ENCODE peak calls at places on chromosomes 5 and 9, in eight cellular contexts. N is brain microvascular endothelial cell, O is psoas muscle, G is Panc1, W is Peyer's patch, U is kidney epithelial cell, V is mesendoderm, D is hepatocyte. I is an unnamed sample.

GRCh38 chr5:73482383-73483193 is 15.7 kb upstream of the BTF3 start:
- DNase-seq in G (no peak), U (no peak), V (no peak), O (no peak), N (peak; percentile 65), W (no peak), D (peak; percentile 23), I (no peak)

GRCh38 chr5:113124914-113125313 is 148.3 kb downstream of the DCP2 start:
- DNase-seq in V (no peak), D (no peak), W (no peak), O (no peak), G (no peak), U (no peak), N (no peak), I (no peak)

GRCh38 chr5:170431571-170431970 is 42.4 kb upstream of the KCNMB1 start:
- DNase-seq in N (no peak), V (no peak), O (no peak), W (no peak), D (no peak), G (no peak), U (no peak), I (no peak)

GRCh38 chr9:78745996-78746395 is 449.1 kb downstream of the PSAT1 start:
- DNase-seq in V (no peak), G (no peak), O (no peak), U (no peak), N (no peak), D (no peak), W (no peak), I (no peak)

GRCh38 chr9:134557331-134557730 is 84.3 kb upstream of the COL5A1 start:
- DNase-seq in W (peak; percentile 25), V (no peak), D (peak; percentile 2), N (no peak), U (no peak), O (peak; percentile 39), G (no peak), I (peak; percentile 36)

GRCh38 chr9:83281306-83282255 is 218.6 kb upstream of the RASEF start:
- DNase-seq in O (no peak), N (peak; percentile 30), W (no peak), D (peak; percentile 23), G (no peak), V (peak; percentile 13), U (peak; percentile 89), I (no peak)

GRCh38 chr9:134531251-134531970 is 110.2 kb upstream of the COL5A1 start:
- DNase-seq in W (peak; percentile 11), U (no peak), V (no peak), G (no peak), D (no peak), O (peak; percentile 21), N (no peak), I (no peak)

GRCh38 chr5:83149671-83150070 is 72.3 kb downstream of the XRCC4 start:
- DNase-seq in O (no peak), V (peak; percentile 16), N (peak; percentile 79), D (no peak), U (peak; percentile 65), G (no peak), W (no peak), I (no peak)

GRCh38 chr5:109654455-109654854 is 35.3 kb upstream of the MAN2A1 start:
- DNase-seq in O (no peak), G (no peak), N (peak; percentile 52), D (no peak), V (no peak), U (no peak), W (no peak), I (no peak)

GRCh38 chr9:87076825-87077224 is 129.5 kb upstream of the GAS1 start:
- DNase-seq in V (no peak), N (no peak), U (no peak), O (no peak), W (no peak), D (no peak), G (no peak), I (no peak)

GRCh38 chr9:1120500-1120899 is 70.3 kb downstream of the DMRT2 start:
- DNase-seq in U (no peak), G (no peak), N (no peak), V (peak; percentile 38), O (no peak), W (no peak), D (no peak), I (no peak)

GRCh38 chr5:98757978-98758377 is 15.5 kb upstream of the RGMB start:
- DNase-seq in U (no peak), G (no peak), O (no peak), D (no peak), V (no peak), N (no peak), W (no peak), I (no peak)

GRCh38 chr9:76373173-76373771 is 21.0 kb downstream of the RFK start:
- DNase-seq in G (no peak), U (peak; percentile 38), N (peak; percentile 35), W (peak; percentile 85), D (peak; percentile 75), O (peak; percentile 81), V (no peak), I (no peak)

GRCh38 chr5:143244000-143244736 is 159.3 kb downstream of the NR3C1 start:
- DNase-seq in V (peak; percentile 72), N (peak; percentile 97), G (peak; percentile 94), D (peak; percentile 74), W (peak; percentile 57), O (peak; percentile 85), U (peak; percentile 95), I (peak; percentile 83)

GRCh38 chr5:40291338-40291737 is 388.4 kb upstream of the PTGER4 start:
- DNase-seq in N (peak; percentile 43), O (no peak), W (no peak), G (no peak), U (no peak), V (no peak), D (no peak), I (no peak)

GRCh38 chr5:135569755-135570452 is 8.9 kb downstream of the CXCL14 start:
- DNase-seq in N (peak; percentile 26), D (peak; percentile 72), W (peak; percentile 50), G (no peak), U (no peak), V (peak; percentile 90), O (peak; percentile 62), I (no peak)

GRCh38 chr9:127138444-127138843 is 16.0 kb upstream of the ANGPTL2 start:
- DNase-seq in V (no peak), D (no peak), N (no peak), O (no peak), G (no peak), W (no peak), U (no peak), I (no peak)

GRCh38 chr5:93674138-93674537 is 67.3 kb downstream of the POU5F2 start:
- DNase-seq in U (no peak), V (peak; percentile 48), D (no peak), N (no peak), O (no peak), W (no peak), G (no peak), I (no peak)

GRCh38 chr5:144504929-144505578 is 334.4 kb downstream of the KCTD16 start:
- DNase-seq in D (no peak), G (no peak), W (no peak), N (no peak), O (no peak), U (no peak), V (peak; percentile 25), I (no peak)

GRCh38 chr9:3391414-3391813 is 134.4 kb downstream of the RFX3 start:
- DNase-seq in O (no peak), D (no peak), U (no peak), G (no peak), W (no peak), N (no peak), V (no peak), I (no peak)

GRCh38 chr9:132042324-132042723 is 37.3 kb downstream of the MED27 start:
- DNase-seq in N (peak; percentile 95), V (peak; percentile 19), W (no peak), D (no peak), G (peak; percentile 55), O (no peak), U (peak; percentile 86), I (no peak)

GRCh38 chr9:71990466-71990865 is 69.9 kb downstream of the C9orf57 start:
- DNase-seq in W (no peak), O (no peak), N (no peak), U (no peak), G (no peak), V (peak; percentile 61), D (no peak), I (no peak)

GRCh38 chr9:136115206-136115605 is 3.5 kb downstream of the TMEM250 start:
- DNase-seq in V (no peak), D (no peak), O (no peak), W (no peak), N (no peak), U (no peak), G (no peak), I (no peak)

GRCh38 chr5:146457431-146457830 is 10.3 kb downstream of the TCERG1 start:
- DNase-seq in W (no peak), U (no peak), G (no peak), D (no peak), O (no peak), N (no peak), V (no peak), I (no peak)
- H3K36me3 ChIP-seq in W (no peaks in the 10 kb centered on the region), U (no peaks in the 10 kb centered on the region), G (peaks cover 49% of the 10 kb centered on the region), D (no peaks in the 10 kb centered on the region), O (peaks cover 11% of the 10 kb centered on the region), N (peaks cover 24% of the 10 kb centered on the region), V (peaks cover 9% of the 10 kb centered on the region), I (peaks cover 61% of the 10 kb centered on the region)

GRCh38 chr9:129628709-129629108 is 2.7 kb downstream of the NTMT1 start:
- DNase-seq in W (no peak), O (no peak), V (no peak), U (no peak), D (no peak), G (no peak), N (no peak), I (no peak)
- H3K36me3 ChIP-seq in W (no peaks in the 10 kb centered on the region), O (no peaks in the 10 kb centered on the region), V (no peaks in the 10 kb centered on the region), U (no peaks in the 10 kb centered on the region), D (no peaks in the 10 kb centered on the region), G (peaks cover 4% of the 10 kb centered on the region), N (peaks cover 17% of the 10 kb centered on the region), I (peaks cover 12% of the 10 kb centered on the region)

GRCh38 chr5:56871755-56872154 is 37.6 kb upstream of the SETD9 start:
- DNase-seq in G (no peak), U (no peak), N (no peak), D (no peak), W (no peak), O (no peak), V (no peak), I (no peak)
- H3K36me3 ChIP-seq in G (peaks cover 7% of the 10 kb centered on the region), U (peaks cover 2% of the 10 kb centered on the region), N (peaks cover 6% of the 10 kb centered on the region), D (no peaks in the 10 kb centered on the region), W (no peaks in the 10 kb centered on the region), O (peaks cover 4% of the 10 kb centered on the region), V (no peaks in the 10 kb centered on the region), I (peaks cover 85% of the 10 kb centered on the region)

GRCh38 chr9:123108976-123109375 is 75.5 kb downstream of the GPR21 start:
- DNase-seq in N (no peak), V (no peak), W (no peak), O (no peak), D (no peak), U (no peak), G (no peak), I (no peak)

GRCh38 chr9:123109540-123110279 is 76.2 kb downstream of the GPR21 start:
- DNase-seq in W (peak; percentile 87), G (no peak), U (no peak), D (peak; percentile 73), O (no peak), N (no peak), V (no peak), I (no peak)

GRCh38 chr9:123105490-123105889 is 72.0 kb downstream of the GPR21 start:
- DNase-seq in U (no peak), O (no peak), V (no peak), G (no peak), N (no peak), W (no peak), D (no peak), I (no peak)

GRCh38 chr9:123104807-123105206 is 71.3 kb downstream of the GPR21 start:
- DNase-seq in G (no peak), V (no peak), D (no peak), U (no peak), O (no peak), N (no peak), W (no peak), I (no peak)

GRCh38 chr9:123107639-123108285 is 74.3 kb downstream of the GPR21 start:
- DNase-seq in V (peak; percentile 32), U (no peak), O (no peak), G (no peak), D (no peak), W (no peak), N (no peak), I (no peak)
- H3K36me3 ChIP-seq in V (peaks cover 2% of the 10 kb centered on the region), U (peaks cover 4% of the 10 kb centered on the region), O (no peaks in the 10 kb centered on the region), G (no peaks in the 10 kb centered on the region), D (no peaks in the 10 kb centered on the region), W (no peaks in the 10 kb centered on the region), N (peaks cover 14% of the 10 kb centered on the region), I (peaks cover 67% of the 10 kb centered on the region)

I was measured in suprapubic skin.